ENCODE peak calls at places on chromosomes 13 and 19, in four cellular contexts. I is stimulated activated CD4-positive, alpha-beta T cell treated with anti-CD3 and anti-CD28 coated beads, TNF-alpha, amount 100 ng/mL, for 48 hours; Y is astrocyte of the spinal cord; R is T-cell. A is an unnamed sample.
A peak's percentile ranks its signal among the peaks of the same experiment; 100 is the strongest.

GRCh38 chr13:29195459-29195858 is 375.3 kb downstream of the MTUS2 start:
- DNase-seq in R (no peak), I (no peak), Y (no peak), A (no peak)

GRCh38 chr13:25085125-25085742 is 10.7 kb upstream of the PABPC3 start:
- DNase-seq in Y (peak; percentile 43), R (no peak), I (no peak), A (no peak)

GRCh38 chr19:39671739-39672363 is 16.1 kb downstream of the LGALS16 start:
- DNase-seq in R (peak; percentile 54), I (no peak), Y (peak; percentile 20), A (no peak)

GRCh38 chr13:25912961-25913360 is 138.9 kb downstream of the SHISA2 start:
- DNase-seq in Y (no peak), I (no peak), R (no peak), A (no peak)

GRCh38 chr19:40807147-40808020 is 8.4 kb downstream of the EGLN2 start:
- DNase-seq in Y (no peak), I (no peak), R (no peak), A (no peak)

GRCh38 chr19:42480335-42481095 is 37.8 kb upstream of the CXCL17 start:
- DNase-seq in Y (no peak), I (no peak), R (peak; percentile 1), A (no peak)

GRCh38 chr19:53865918-53866696 is 1.6 kb upstream of the MYADM start:
- DNase-seq in I (no peak), R (peak; percentile 62), Y (peak; percentile 72), A (peak; percentile 89)

GRCh38 chr19:45769821-45770191 is 754 bp upstream of the SIX5 start:
- DNase-seq in R (peak; percentile 78), Y (no peak), I (no peak), A (no peak)

GRCh38 chr13:24199016-24199415 is 38.5 kb downstream of the SPATA13 start:
- DNase-seq in Y (no peak), I (no peak), R (no peak), A (no peak)

GRCh38 chr19:13850910-13851753 is 25.8 kb upstream of the NANOS3 start:
- DNase-seq in Y (peak; percentile 98), I (no peak), R (no peak), A (peak; percentile 96)

GRCh38 chr19:10206226-10206873 is 11.6 kb upstream of the DNMT1 start:
- DNase-seq in Y (peak; percentile 67), I (no peak), R (no peak), A (no peak)